ENCODE peak calls at places on chromosomes 16 and 17, in five cellular contexts. S is mesothelial cell of epicardium, R is A549, I is body of pancreas, U is suprapubic skin. W is an unnamed sample.

GRCh38 chr17:35084987-35085386 is 21.5 kb upstream of the RFFL start:
- DNase-seq in S (no peak), R (peak), I (no peak), U (no peak), W (no peak)

GRCh38 chr17:30113213-30113612 is 3.4 kb upstream of the NSRP1 start:
- DNase-seq in S (no peak), R (no peak), I (no peak), U (no peak), W (no peak)

GRCh38 chr17:31488264-31488981 is 96.9 kb downstream of the RAB11FIP4 start:
- DNase-seq in S (no peak), R (no peak), I (peak), U (no peak), W (no peak)

GRCh38 chr16:85436636-85437160 is 176.4 kb upstream of the GSE1 start:
- DNase-seq in S (no peak), R (no peak), I (peak), U (peak), W (no peak)

GRCh38 chr17:17044846-17045561 is 2.7 kb downstream of the MPRIP start:
- DNase-seq in S (no peak), R (no peak), I (no peak), U (peak), W (peak)

GRCh38 chr17:6218333-6218732 is 148.2 kb downstream of the WSCD1 start:
- DNase-seq in S (no peak), R (no peak), I (no peak), U (no peak), W (no peak)

GRCh38 chr17:16419929-16420271 is 4.5 kb downstream of the TRPV2 start:
- DNase-seq in S (no peak), R (no peak), I (no peak), U (no peak), W (no peak)

GRCh38 chr17:28528329-28529011 is 22.3 kb downstream of the FOXN1 start:
- DNase-seq in S (no peak), R (no peak), I (no peak), U (no peak), W (no peak)

GRCh38 chr16:19861811-19862327 is 22.8 kb downstream of the GPRC5B start:
- DNase-seq in S (no peak), R (no peak), I (no peak), U (no peak), W (no peak)

GRCh38 chr16:68235105-68235881 is 634 bp downstream of the ESRP2 start:
- DNase-seq in S (no peak), R (no peak), I (peak), U (no peak), W (no peak)

GRCh38 chr16:68528686-68529379 is 10.3 kb upstream of the ZFP90 start:
- DNase-seq in S (peak), R (peak), I (peak), U (peak), W (peak)

DNA sequence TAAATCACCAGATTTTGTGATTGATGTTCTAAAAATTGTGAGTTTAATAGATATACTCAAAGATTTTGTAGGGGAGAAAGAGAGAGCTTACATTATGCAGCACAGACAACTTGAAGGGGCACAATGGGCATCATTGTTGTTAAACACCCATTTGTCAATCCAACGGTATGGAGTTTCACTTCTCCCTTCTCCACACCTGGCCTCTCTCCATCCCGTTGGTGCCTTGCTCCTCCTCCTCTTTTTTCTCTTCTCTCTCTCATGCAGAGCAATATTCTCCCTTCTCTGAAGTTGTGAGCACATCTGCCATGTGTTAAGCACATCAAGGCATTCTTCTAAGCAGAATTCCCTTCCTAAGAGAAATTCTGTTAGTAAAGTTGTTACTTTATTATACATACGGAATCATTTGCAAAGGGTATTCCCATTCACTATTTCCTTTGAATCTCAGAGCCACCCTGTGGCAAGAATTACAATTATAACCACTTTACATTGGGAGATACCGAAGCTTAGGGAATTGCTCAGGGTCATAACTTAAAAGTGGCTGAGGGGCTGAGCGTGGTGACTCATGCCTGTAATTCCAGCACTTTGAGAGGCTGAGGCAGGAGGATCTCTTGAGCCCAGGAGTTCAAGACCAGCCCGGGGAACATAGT is 40.5 kb upstream of the SKAP1 start:
- DNase-seq in S (no peak), R (no peak), I (no peak), U (no peak), W (no peak)
- TF ChIP-seq CTCF in S (no peak), R (no peak), I (no peak), U (no peak), W (no peak)

DNA sequence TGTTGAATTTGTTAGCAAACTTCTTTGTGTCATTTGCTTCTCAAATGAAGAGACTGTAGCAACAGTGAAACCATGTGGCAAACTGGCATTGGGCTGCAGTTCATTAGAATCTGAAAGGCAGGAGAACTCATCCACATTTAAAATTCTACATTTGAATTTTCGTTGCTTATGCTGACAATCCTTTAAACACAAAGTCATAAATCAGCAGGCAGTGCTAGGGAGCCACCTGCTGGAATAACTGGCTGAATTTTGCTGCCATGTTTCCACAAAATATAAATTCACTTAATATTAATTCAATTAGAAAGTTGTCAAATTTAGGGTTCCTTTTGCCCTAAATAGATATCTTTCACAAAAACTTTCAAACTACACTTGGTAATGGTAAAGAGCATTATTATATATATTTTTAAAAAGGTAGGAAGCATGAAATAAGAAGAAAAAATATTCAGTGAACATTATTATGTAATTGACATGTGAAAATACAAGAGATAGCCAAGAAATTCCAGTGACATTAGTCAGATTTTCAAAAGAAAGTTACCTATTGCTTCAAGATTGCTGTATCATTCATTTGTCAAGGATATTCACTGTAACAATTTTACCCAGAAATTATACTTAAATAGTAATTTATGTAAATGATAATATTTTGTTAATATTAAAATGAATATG is 350.1 kb downstream of the KIF2B start:
- DNase-seq in S (no peak), R (peak), I (peak), U (no peak), W (no peak)
- TF ChIP-seq CTCF in S (no peak), R (peak), I (peak), U (peak), W (no peak)

DNA sequence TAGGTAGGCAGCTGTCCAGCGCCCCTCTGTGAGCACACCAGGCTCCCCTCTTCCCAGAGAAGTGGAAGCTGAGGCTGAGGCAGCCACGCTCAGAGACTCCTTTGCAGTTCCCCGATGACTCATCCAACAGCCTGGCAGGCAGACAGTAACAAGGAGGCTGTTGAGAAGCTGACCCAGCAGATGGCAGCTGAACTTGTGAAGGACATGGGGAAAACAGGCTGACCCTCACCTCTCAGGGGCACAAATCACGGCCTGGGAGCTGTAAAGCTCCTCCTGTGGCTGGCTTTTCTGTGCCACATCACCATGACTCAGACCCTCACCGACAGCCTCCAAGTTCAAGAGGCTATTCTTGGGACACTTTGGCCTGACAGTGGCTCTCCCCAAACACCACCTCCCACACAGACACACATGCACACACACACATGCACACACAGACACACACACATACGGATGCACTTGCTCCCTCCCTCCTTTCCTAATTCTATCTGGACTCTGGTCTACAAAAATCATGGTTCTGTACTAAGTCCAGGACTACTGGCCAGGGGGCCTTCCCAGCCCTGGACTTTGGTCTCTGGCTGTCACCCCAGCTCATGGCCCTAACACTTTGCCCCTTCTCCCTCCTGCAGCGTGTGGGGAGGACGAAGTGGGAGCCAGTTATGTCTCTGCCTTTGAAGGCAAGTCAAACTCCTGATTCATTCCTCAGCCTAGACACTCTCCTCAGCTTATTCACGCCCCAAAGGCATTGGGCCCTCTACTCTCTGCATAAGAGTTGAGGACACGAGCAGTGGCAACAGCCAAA is 23.2 kb downstream of the MAP3K14 start:
- DNase-seq in S (no peak), R (peak), I (peak), U (peak), W (no peak)
- TF ChIP-seq CTCF in S (no peak), R (peak), I (peak), U (no peak), W (no peak)

DNA sequence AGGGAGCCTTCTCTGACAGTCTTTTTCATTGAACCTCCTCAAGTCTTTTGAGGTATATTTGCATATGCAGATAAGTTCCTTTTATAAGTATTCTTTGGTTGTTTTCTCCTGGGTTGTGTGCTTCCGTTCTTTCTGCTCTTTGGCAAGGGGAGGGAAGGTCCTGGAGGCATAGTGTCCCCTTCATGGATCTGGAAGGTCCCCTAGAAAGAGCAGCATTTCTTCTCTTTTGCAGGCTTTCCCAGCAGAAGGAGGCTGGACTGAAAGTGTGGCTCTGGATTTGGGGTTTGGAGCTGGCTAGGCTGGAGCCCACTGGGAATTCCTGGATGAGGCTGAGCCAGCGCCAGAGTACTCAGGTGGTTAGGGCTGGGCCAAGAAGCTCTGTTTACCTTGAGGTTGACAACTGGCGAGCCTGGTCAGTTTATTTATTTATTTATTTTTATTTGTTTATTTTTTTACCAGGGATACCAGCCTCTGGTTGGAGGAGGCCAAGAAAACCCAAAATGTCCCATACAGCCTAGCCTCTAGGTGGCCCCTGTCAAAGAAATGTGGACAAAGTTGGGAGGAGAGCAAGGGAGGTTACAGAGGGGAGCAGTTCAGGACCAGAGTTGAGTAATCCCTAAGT is 5.4 kb upstream of the TOP2A start:
- DNase-seq in S (no peak), R (peak), I (no peak), U (no peak), W (no peak)
- TF ChIP-seq CTCF in S (no peak), R (peak), I (no peak), U (no peak), W (no peak)

GRCh38 chr17:38456031-38456815 is 28.0 kb downstream of the ARHGAP23 start:
- DNase-seq in S (no peak), R (peak), I (no peak), U (no peak), W (no peak)
- TF ChIP-seq CTCF in S (peak), R (no peak), I (no peak), U (no peak), W (no peak)

GRCh38 chr16:75111514-75112280 is 4.9 kb downstream of the LDHD start:
- DNase-seq in S (no peak), R (no peak), I (no peak), U (peak), W (no peak)
- TF ChIP-seq CTCF in S (no peak), R (no peak), I (no peak), U (peak), W (no peak)

GRCh38 chr16:685967-686366 is 1.8 kb upstream of the JMJD8 start:
- DNase-seq in S (no peak), R (no peak), I (peak), U (no peak), W (no peak)
- TF ChIP-seq CTCF in S (peak), R (peak), I (peak), U (no peak), W (no peak)

DNA sequence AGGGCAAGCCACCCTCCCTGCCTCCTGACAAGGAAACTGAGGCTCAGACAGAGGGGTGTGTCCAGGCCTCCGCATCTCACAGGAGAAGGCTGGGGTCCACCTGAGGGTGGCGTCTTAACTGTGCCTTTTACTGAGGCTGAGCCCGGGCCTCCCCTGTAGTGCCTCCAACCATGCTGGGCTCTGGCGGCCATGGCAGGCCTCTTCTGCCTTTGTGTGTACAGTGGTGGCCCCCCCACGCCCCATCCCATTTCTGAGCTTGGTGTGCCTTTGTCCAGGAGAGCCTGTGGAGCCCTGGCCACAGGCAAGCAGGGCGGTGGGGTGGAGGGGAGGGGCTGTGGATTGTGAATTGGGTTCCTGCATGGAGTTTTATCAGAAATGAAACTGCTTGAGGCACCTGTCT is 31.2 kb downstream of the MGRN1 start:
- DNase-seq in S (no peak), R (no peak), I (no peak), U (no peak), W (no peak)
- TF ChIP-seq CTCF in S (no peak), R (no peak), I (no peak), U (no peak), W (no peak)

GRCh38 chr16:30659507-30660423 is 1.5 kb downstream of the FBRS start:
- DNase-seq in S (no peak), R (no peak), I (no peak), U (no peak), W (peak)
- TF ChIP-seq CTCF in S (no peak), R (peak), I (no peak), U (no peak), W (no peak)

W was measured in activated B cell treated with CpG ODN at 0.5 μM for 24 hours.